ENCODE peak calls at places on chromosomes 4 and X, in four cellular contexts. One of them, this sample, is unnamed.

GRCh38 chr4:73815145-73815544 is 21.3 kb upstream of the CXCL6 start:
- DNase-seq in heart right ventricle: no peak
- DNase-seq in GM06990: no peak
- DNase-seq in choroid plexus epithelial cell: peak
- DNase-seq in this sample: no peak

GRCh38 chr4:184403384-184403781 is 71.0 kb downstream of the IRF2 start:
- DNase-seq in heart right ventricle: no peak
- DNase-seq in GM06990: no peak
- DNase-seq in choroid plexus epithelial cell: peak
- DNase-seq in this sample: no peak

GRCh38 chrX:71102292-71102691 is 4.2 kb downstream of the CXorf65 start:
- DNase-seq in heart right ventricle: no peak
- DNase-seq in GM06990: no peak
- DNase-seq in choroid plexus epithelial cell: no peak
- DNase-seq in this sample: no peak

GRCh38 chr4:112075129-112075753 is 70.0 kb upstream of the FAM241A start:
- DNase-seq in heart right ventricle: no peak
- DNase-seq in GM06990: no peak
- DNase-seq in choroid plexus epithelial cell: peak
- DNase-seq in this sample: no peak

GRCh38 chr4:3489451-3489962 is 26.4 kb downstream of the DOK7 start:
- DNase-seq in heart right ventricle: no peak
- DNase-seq in GM06990: peak
- DNase-seq in choroid plexus epithelial cell: no peak
- DNase-seq in this sample: no peak

GRCh38 chr4:119797238-119797894 is 168.8 kb upstream of the PDE5A start:
- DNase-seq in heart right ventricle: no peak
- DNase-seq in GM06990: no peak
- DNase-seq in choroid plexus epithelial cell: no peak
- DNase-seq in this sample: no peak

GRCh38 chr4:15068298-15068697 is 66.0 kb downstream of the CPEB2 start:
- DNase-seq in heart right ventricle: no peak
- DNase-seq in GM06990: no peak
- DNase-seq in choroid plexus epithelial cell: no peak
- DNase-seq in this sample: no peak

GRCh38 chrX:78746496-78746895 is 1.0 kb upstream of the LPAR4 start:
- DNase-seq in heart right ventricle: no peak
- DNase-seq in GM06990: no peak
- DNase-seq in choroid plexus epithelial cell: no peak
- DNase-seq in this sample: no peak

GRCh38 chr4:68132342-68132741 is 2.7 kb upstream of the TMPRSS11F start:
- DNase-seq in heart right ventricle: no peak
- DNase-seq in GM06990: no peak
- DNase-seq in choroid plexus epithelial cell: no peak
- DNase-seq in this sample: no peak

GRCh38 chr4:168304744-168305459 is 13.7 kb downstream of the DDX60 start:
- DNase-seq in heart right ventricle: no peak
- DNase-seq in GM06990: no peak
- DNase-seq in choroid plexus epithelial cell: peak
- DNase-seq in this sample: no peak

GRCh38 chr4:141432000-141432712 is 204.2 kb upstream of the IL15 start:
- DNase-seq in heart right ventricle: no peak
- DNase-seq in GM06990: no peak
- DNase-seq in choroid plexus epithelial cell: peak
- DNase-seq in this sample: no peak

GRCh38 chr4:162920649-162921048 is 246.0 kb downstream of the NAF1 start:
- DNase-seq in heart right ventricle: no peak
- DNase-seq in GM06990: no peak
- DNase-seq in choroid plexus epithelial cell: no peak
- DNase-seq in this sample: no peak

GRCh38 chr4:180057891-180058643 is 2185.1 kb upstream of the TENM3 start:
- DNase-seq in heart right ventricle: no peak
- DNase-seq in GM06990: peak
- DNase-seq in choroid plexus epithelial cell: peak
- DNase-seq in this sample: no peak

GRCh38 chrX:115459883-115460564 is 101.0 kb upstream of the PLS3 start:
- DNase-seq in heart right ventricle: no peak
- DNase-seq in GM06990: no peak
- DNase-seq in choroid plexus epithelial cell: peak
- DNase-seq in this sample: no peak

GRCh38 chrX:25012793-25013592 is 2.8 kb downstream of the ARX start:
- DNase-seq in heart right ventricle: no peak
- DNase-seq in GM06990: peak
- DNase-seq in choroid plexus epithelial cell: no peak
- DNase-seq in this sample: no peak

GRCh38 chr4:184538023-184538599 is 63.8 kb upstream of the IRF2 start:
- DNase-seq in heart right ventricle: peak
- DNase-seq in GM06990: no peak
- DNase-seq in choroid plexus epithelial cell: peak
- DNase-seq in this sample: peak

GRCh38 chr4:11700751-11701226 is 272.1 kb upstream of the HS3ST1 start:
- DNase-seq in heart right ventricle: no peak
- DNase-seq in GM06990: no peak
- DNase-seq in choroid plexus epithelial cell: peak
- DNase-seq in this sample: no peak

GRCh38 chr4:133148690-133149363 is at the start of gene PCDH10:
- DNase-seq in heart right ventricle: peak
- DNase-seq in GM06990: peak
- DNase-seq in choroid plexus epithelial cell: peak
- DNase-seq in this sample: peak

GRCh38 chr4:11343536-11343935 is 85.2 kb downstream of the HS3ST1 start:
- DNase-seq in heart right ventricle: no peak
- DNase-seq in GM06990: no peak
- DNase-seq in choroid plexus epithelial cell: no peak
- DNase-seq in this sample: no peak

GRCh38 chrX:13293700-13294099 is 26.2 kb downstream of the ATXN3L start:
- DNase-seq in heart right ventricle: no peak
- DNase-seq in GM06990: no peak
- DNase-seq in choroid plexus epithelial cell: no peak
- DNase-seq in this sample: no peak

GRCh38 chr4:26032142-26032541 is 118.1 kb downstream of the SMIM20 start:
- DNase-seq in heart right ventricle: no peak
- DNase-seq in GM06990: no peak
- DNase-seq in choroid plexus epithelial cell: peak
- DNase-seq in this sample: peak

GRCh38 chrX:139290310-139290709 is 240.2 kb upstream of the F9 start:
- DNase-seq in heart right ventricle: no peak
- DNase-seq in GM06990: peak
- DNase-seq in choroid plexus epithelial cell: no peak
- DNase-seq in this sample: no peak

GRCh38 chrX:65528705-65529340 is 5.8 kb downstream of the LAS1L start:
- DNase-seq in heart right ventricle: peak
- DNase-seq in GM06990: no peak
- DNase-seq in choroid plexus epithelial cell: peak
- DNase-seq in this sample: no peak

GRCh38 chrX:92247076-92247475 is 467.9 kb downstream of the PCDH11X start:
- DNase-seq in heart right ventricle: no peak
- DNase-seq in GM06990: no peak
- DNase-seq in choroid plexus epithelial cell: no peak
- DNase-seq in this sample: no peak

GRCh38 chr4:39083164-39083563 is 21.1 kb downstream of the KLHL5 start:
- DNase-seq in heart right ventricle: no peak
- DNase-seq in GM06990: no peak
- DNase-seq in choroid plexus epithelial cell: peak
- DNase-seq in this sample: no peak

GRCh38 chrX:106484233-106484632 is 127.5 kb upstream of the RADX start:
- DNase-seq in heart right ventricle: no peak
- DNase-seq in GM06990: peak
- DNase-seq in choroid plexus epithelial cell: no peak
- DNase-seq in this sample: no peak

GRCh38 chrX:124346064-124346876 is at the start of gene SH2D1A:
- DNase-seq in heart right ventricle: no peak
- DNase-seq in GM06990: no peak
- DNase-seq in choroid plexus epithelial cell: no peak
- DNase-seq in this sample: no peak
- H3K4me3 ChIP-seq in heart right ventricle: no peak
- H3K4me3 ChIP-seq in GM06990: no peak
- H3K4me3 ChIP-seq in choroid plexus epithelial cell: no peak
- H3K4me3 ChIP-seq in this sample: no peak

DNA sequence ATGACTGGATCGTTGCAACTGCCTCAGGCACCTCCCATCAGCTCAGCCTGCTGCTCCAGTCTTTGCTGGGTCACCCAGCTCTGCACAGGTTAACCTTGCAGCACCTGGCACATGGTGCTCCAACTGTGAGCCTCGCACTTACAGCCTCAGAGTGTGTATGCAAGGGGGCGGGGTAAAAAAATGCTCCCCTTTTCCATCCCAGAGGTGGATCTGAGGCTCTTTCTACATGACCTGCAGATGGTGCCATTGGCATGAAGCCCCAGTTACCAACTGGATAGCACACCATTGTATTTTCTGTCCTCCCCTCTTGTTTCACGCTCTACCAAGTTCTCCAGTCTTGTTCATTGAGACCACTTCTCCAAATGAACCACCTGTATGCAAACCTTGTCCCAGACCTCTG is 46.2 kb upstream of the TRPC3 start:
- DNase-seq in heart right ventricle: peak
- DNase-seq in GM06990: no peak
- DNase-seq in choroid plexus epithelial cell: peak
- DNase-seq in this sample: peak
- TF ChIP-seq CTCF in heart right ventricle: peak
- TF ChIP-seq CTCF in GM06990: no peak
- TF ChIP-seq CTCF in choroid plexus epithelial cell: no peak
- TF ChIP-seq CTCF in this sample: peak

DNA sequence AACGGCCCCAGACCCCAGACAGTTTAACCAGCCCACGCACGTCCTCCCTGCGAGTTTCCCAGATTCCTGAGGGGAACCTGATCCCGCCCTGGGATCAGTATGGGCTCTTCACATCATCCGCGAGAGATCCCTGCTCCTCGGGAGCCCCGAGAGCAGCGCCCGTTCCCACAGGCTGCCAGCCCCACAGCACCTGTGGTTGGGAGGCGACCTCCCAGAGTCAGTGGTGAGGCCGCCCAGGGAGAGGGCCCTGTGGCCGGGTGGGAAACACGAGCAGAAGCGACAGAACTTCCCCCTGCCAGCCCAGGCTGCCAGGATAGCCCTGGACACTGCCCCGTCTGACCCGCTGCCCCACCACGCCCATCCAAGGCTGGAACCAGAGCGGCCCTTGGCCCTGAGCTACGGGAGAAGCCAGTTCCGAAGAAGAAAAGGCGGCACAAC is 32.8 kb downstream of the TSC22D3 start:
- DNase-seq in heart right ventricle: no peak
- DNase-seq in GM06990: no peak
- DNase-seq in choroid plexus epithelial cell: peak
- DNase-seq in this sample: no peak
- H3K4me3 ChIP-seq in heart right ventricle: peak
- H3K4me3 ChIP-seq in GM06990: no peak
- H3K4me3 ChIP-seq in choroid plexus epithelial cell: no peak
- H3K4me3 ChIP-seq in this sample: peak

GRCh38 chrX:73847991-73848390 is 285.0 kb downstream of the CHIC1 start:
- DNase-seq in heart right ventricle: no peak
- DNase-seq in GM06990: no peak
- DNase-seq in choroid plexus epithelial cell: peak
- DNase-seq in this sample: no peak

GRCh38 chrX:73849054-73849453 is 286.1 kb downstream of the CHIC1 start:
- DNase-seq in heart right ventricle: no peak
- DNase-seq in GM06990: no peak
- DNase-seq in choroid plexus epithelial cell: no peak
- DNase-seq in this sample: no peak

GRCh38 chrX:73851014-73852009 is 288.3 kb downstream of the CHIC1 start:
- DNase-seq in heart right ventricle: no peak
- DNase-seq in GM06990: peak
- DNase-seq in choroid plexus epithelial cell: no peak
- DNase-seq in this sample: no peak

GRCh38 chrX:73852022-73852421 is 289.0 kb downstream of the CHIC1 start:
- DNase-seq in heart right ventricle: no peak
- DNase-seq in GM06990: no peak
- DNase-seq in choroid plexus epithelial cell: no peak
- DNase-seq in this sample: no peak

GRCh38 chrX:73850124-73851013 is 287.4 kb downstream of the CHIC1 start:
- DNase-seq in heart right ventricle: no peak
- DNase-seq in GM06990: no peak
- DNase-seq in choroid plexus epithelial cell: peak
- DNase-seq in this sample: no peak
- TF ChIP-seq CTCF in heart right ventricle: no peak
- TF ChIP-seq CTCF in GM06990: peak
- TF ChIP-seq CTCF in choroid plexus epithelial cell: peak
- TF ChIP-seq CTCF in this sample: peak

DNA sequence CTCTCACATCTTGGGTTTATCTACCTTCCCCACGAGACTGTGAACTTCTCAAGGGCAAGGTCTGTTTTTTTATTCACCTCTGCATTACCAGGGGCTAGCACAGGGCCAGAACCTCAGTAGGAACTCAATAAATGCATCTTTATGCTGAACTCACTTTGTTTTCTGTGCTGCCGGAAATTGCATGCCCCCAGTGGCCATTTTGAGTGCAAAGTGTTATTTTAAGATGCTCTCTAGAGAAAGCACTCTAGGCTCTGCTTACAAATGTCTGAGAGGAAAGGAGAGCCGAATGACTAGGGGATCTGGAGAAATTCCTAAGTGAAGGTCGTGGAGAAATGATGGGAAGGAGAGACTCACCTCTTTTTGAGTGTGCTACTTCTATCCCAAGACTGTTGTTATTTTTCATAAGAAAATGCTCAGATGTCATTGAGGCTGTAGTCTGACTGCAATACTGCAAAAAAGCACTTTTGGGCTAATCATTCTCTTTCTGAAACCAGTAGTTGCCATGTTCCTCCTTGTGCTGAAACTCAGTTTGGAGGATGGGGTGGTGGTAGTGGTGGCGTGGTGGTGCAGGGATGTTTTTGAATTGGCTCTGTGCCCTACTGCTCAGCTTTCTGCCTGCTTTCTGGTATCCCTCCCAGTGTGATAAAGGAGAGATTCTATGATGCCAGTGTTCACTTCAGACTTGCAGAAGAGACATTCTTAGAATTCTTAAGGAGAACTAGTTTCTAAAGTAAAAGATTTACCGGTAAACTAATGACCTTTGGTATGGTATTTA is 41.3 kb downstream of the DOCK11 start:
- DNase-seq in heart right ventricle: no peak
- DNase-seq in GM06990: peak
- DNase-seq in choroid plexus epithelial cell: peak
- DNase-seq in this sample: no peak
- H3K4me3 ChIP-seq in heart right ventricle: no peak
- H3K4me3 ChIP-seq in GM06990: peak
- H3K4me3 ChIP-seq in choroid plexus epithelial cell: no peak
- H3K4me3 ChIP-seq in this sample: no peak

GRCh38 chr4:124111922-124112321 is 600.6 kb downstream of the ANKRD50 start:
- DNase-seq in heart right ventricle: peak
- DNase-seq in GM06990: no peak
- DNase-seq in choroid plexus epithelial cell: peak
- DNase-seq in this sample: peak
- TF ChIP-seq CTCF in heart right ventricle: peak
- TF ChIP-seq CTCF in GM06990: peak
- TF ChIP-seq CTCF in choroid plexus epithelial cell: peak
- TF ChIP-seq CTCF in this sample: peak

DNA sequence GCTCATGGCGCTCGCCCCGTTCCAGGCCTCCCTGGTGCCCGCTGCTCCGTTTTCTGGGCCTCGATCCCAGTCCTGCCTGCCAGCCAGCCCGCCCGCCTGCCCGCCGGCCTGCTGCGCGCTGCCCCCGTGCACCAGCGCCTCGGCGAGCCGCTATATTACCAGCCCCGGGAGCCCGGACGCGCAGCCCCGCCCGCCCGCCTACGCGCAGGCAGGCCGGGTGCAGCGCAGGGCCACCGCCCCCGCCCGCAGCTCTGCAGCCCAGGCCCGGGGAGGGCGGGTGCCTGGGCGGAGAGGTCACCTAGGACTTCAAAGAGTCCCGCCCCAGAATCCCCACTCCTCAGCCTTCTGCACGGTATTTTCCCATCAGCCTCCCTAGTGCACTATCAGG is at the start of gene MAOB:
- DNase-seq in heart right ventricle: peak
- DNase-seq in GM06990: no peak
- DNase-seq in choroid plexus epithelial cell: no peak
- DNase-seq in this sample: no peak
- H3K4me3 ChIP-seq in heart right ventricle: peak
- H3K4me3 ChIP-seq in GM06990: no peak
- H3K4me3 ChIP-seq in choroid plexus epithelial cell: no peak
- H3K4me3 ChIP-seq in this sample: peak

This sample was measured in epithelial cell of proximal tubule.